ENCODE peak calls at places on chromosomes 12 and 14, in four cellular contexts. N is fibroblast of pulmonary artery; U is activated CD4-positive, alpha-beta memory T cell treated with anti-CD3 and anti-CD28 coated beads for 36 hours; F is left cardiac atrium. A is an unnamed sample.

GRCh38 chr12:58540480-58541299 is 379.6 kb downstream of the LRIG3 start:
- DNase-seq in N (peak; percentile 90), U (peak; percentile 39), F (peak; percentile 63), A (peak; percentile 45)

GRCh38 chr12:3018284-3019004 is 58.7 kb upstream of the TSPAN9 start:
- DNase-seq in N (no peak), U (no peak), F (no peak), A (no peak)

GRCh38 chr12:118327381-118327780 is 45.3 kb downstream of the TAOK3 start:
- DNase-seq in N (no peak), U (no peak), F (no peak), A (no peak)

GRCh38 chr14:57982802-57983201 is 116.9 kb upstream of the SLC35F4 start:
- DNase-seq in F (no peak), U (no peak), N (peak; percentile 1), A (no peak)

GRCh38 chr12:85489194-85489593 is 209.2 kb downstream of the ALX1 start:
- DNase-seq in U (no peak), N (no peak), F (no peak), A (no peak)

GRCh38 chr12:124680863-124681778 is 113.7 kb upstream of the NCOR2 start:
- DNase-seq in N (peak; percentile 96), U (peak; percentile 64), F (peak; percentile 83), A (peak; percentile 32)

GRCh38 chr12:62834406-62834805 is 100.5 kb downstream of the PPM1H start:
- DNase-seq in N (no peak), F (peak; percentile 38), U (no peak), A (no peak)

GRCh38 chr12:6944381-6945186 is 762 bp downstream of the C12orf57 start:
- DNase-seq in U (peak; percentile 95), F (peak; percentile 94), N (peak; percentile 95), A (peak; percentile 96)

GRCh38 chr14:92322516-92322915 is 449 bp upstream of the SLC24A4 start:
- DNase-seq in U (no peak), F (no peak), N (no peak), A (no peak)

GRCh38 chr12:118059645-118060275 is 1.2 kb downstream of the WSB2 start:
- DNase-seq in N (peak; percentile 25), F (no peak), U (no peak), A (no peak)

GRCh38 chr14:90368946-90369721 is 27.7 kb upstream of the CALM1 start:
- DNase-seq in N (no peak), F (no peak), U (no peak), A (peak; percentile 26)